ENCODE peak calls at places on chromosomes 1 and 21, in six cellular contexts. H is mesendoderm, N is H9, K is IMR-90, M is H1, O is mesenchymal stem cell. A is an unnamed sample.

GRCh38 chr1:229893762-229894444 is 173.1 kb upstream of the GALNT2 start:
- DNase-seq in H (no peak), N (no peak), K (no peak), M (no peak), O (no peak), A (no peak)

GRCh38 chr1:155040358-155041093 is 6.9 kb downstream of the DCST1 start:
- DNase-seq in H (no peak), N (no peak), K (no peak), M (no peak), O (no peak), A (no peak)

GRCh38 chr1:76425843-76426145 is 351.2 kb downstream of the ST6GALNAC3 start:
- DNase-seq in H (no peak), N (no peak), K (peak; percentile 88), M (no peak), O (peak; percentile 45), A (no peak)

GRCh38 chr1:60427194-60427593 is 353.6 kb upstream of the C1orf87 start:
- DNase-seq in H (peak; percentile 10), N (no peak), K (no peak), M (no peak), O (no peak), A (no peak)

GRCh38 chr1:157948547-157949152 is 44.8 kb upstream of the KIRREL1 start:
- DNase-seq in H (peak; percentile 88), N (peak; percentile 78), K (peak; percentile 42), M (no peak), O (peak; percentile 20), A (peak; percentile 46)

GRCh38 chr1:21237386-21238088 is 52.7 kb downstream of the ECE1 start:
- DNase-seq in H (no peak), N (no peak), K (no peak), M (no peak), O (no peak), A (no peak)

GRCh38 chr1:66599346-66599745 is 65.4 kb downstream of the SGIP1 start:
- DNase-seq in H (no peak), N (no peak), K (no peak), M (no peak), O (no peak), A (no peak)

GRCh38 chr1:237070519-237070918 is 28.5 kb downstream of the RYR2 start:
- DNase-seq in H (no peak), N (no peak), K (no peak), M (no peak), O (no peak), A (no peak)

GRCh38 chr1:114152211-114153050 is 1.2 kb downstream of the SYT6 start:
- DNase-seq in H (peak; percentile 43), N (no peak), K (peak; percentile 24), M (peak; percentile 71), O (peak; percentile 29), A (no peak)

GRCh38 chr1:217311766-217312165 is 319.1 kb downstream of the GPATCH2 start:
- DNase-seq in H (peak; percentile 59), N (peak; percentile 38), K (peak; percentile 20), M (no peak), O (no peak), A (no peak)

GRCh38 chr1:112975336-112975735 is 19.3 kb upstream of the SLC16A1 start:
- DNase-seq in H (peak; percentile 25), N (no peak), K (no peak), M (no peak), O (no peak), A (no peak)

GRCh38 chr1:169047074-169047473 is 59.4 kb upstream of the ATP1B1 start:
- DNase-seq in H (no peak), N (no peak), K (no peak), M (no peak), O (no peak), A (no peak)

GRCh38 chr1:151934048-151934493 is 24.8 kb upstream of the THEM4 start:
- DNase-seq in H (peak; percentile 82), N (peak; percentile 49), K (peak; percentile 60), M (no peak), O (peak; percentile 75), A (peak; percentile 32)

GRCh38 chr1:58845947-58846346 is 62.1 kb upstream of the JUN start:
- DNase-seq in H (no peak), N (no peak), K (no peak), M (no peak), O (no peak), A (no peak)

GRCh38 chr1:168920456-168921094 is 185.9 kb upstream of the ATP1B1 start:
- DNase-seq in H (no peak), N (no peak), K (peak; percentile 26), M (no peak), O (peak; percentile 69), A (no peak)

GRCh38 chr21:35120631-35121180 is 71.6 kb upstream of the RUNX1 start:
- DNase-seq in H (peak; percentile 40), N (no peak), K (no peak), M (no peak), O (no peak), A (no peak)

GRCh38 chr1:53348491-53349368 is 20.9 kb upstream of the LRP8 start:
- DNase-seq in H (no peak), N (peak; percentile 27), K (no peak), M (peak; percentile 41), O (no peak), A (no peak)

GRCh38 chr1:230704830-230705229 is 9.1 kb downstream of the AGT start:
- DNase-seq in H (no peak), N (no peak), K (no peak), M (no peak), O (no peak), A (no peak)

GRCh38 chr1:65255088-65256050 is 54.0 kb upstream of the DNAJC6 start:
- DNase-seq in H (peak; percentile 49), N (peak; percentile 43), K (no peak), M (peak; percentile 58), O (peak; percentile 50), A (no peak)

GRCh38 chr1:44707112-44707881 is 23.7 kb downstream of the RNU5D-1 start:
- DNase-seq in H (no peak), N (no peak), K (peak; percentile 94), M (no peak), O (peak; percentile 79), A (no peak)

GRCh38 chr1:2174348-2175054 is 20.1 kb downstream of the FAAP20 start:
- DNase-seq in H (peak; percentile 85), N (peak; percentile 91), K (peak; percentile 54), M (peak; percentile 86), O (peak; percentile 61), A (peak; percentile 54)

GRCh38 chr1:32361308-32361673 is 994 bp downstream of the FAM229A start:
- DNase-seq in H (peak; percentile 20), N (peak; percentile 50), K (no peak), M (no peak), O (no peak), A (no peak)

GRCh38 chr1:28328228-28328648 is 602 bp upstream of the MED18 start:
- DNase-seq in H (no peak), N (no peak), K (no peak), M (no peak), O (no peak), A (no peak)

GRCh38 chr21:31108969-31109368 is 70.7 kb upstream of the KRTAP19-8 start:
- DNase-seq in H (peak; percentile 73), N (no peak), K (peak; percentile 20), M (no peak), O (peak; percentile 57), A (no peak)

GRCh38 chr1:109655624-109656519 is at the start of gene GSTM4:
- DNase-seq in H (peak; percentile 85), N (peak; percentile 89), K (peak; percentile 61), M (peak; percentile 86), O (peak; percentile 90), A (peak; percentile 68)

DNA sequence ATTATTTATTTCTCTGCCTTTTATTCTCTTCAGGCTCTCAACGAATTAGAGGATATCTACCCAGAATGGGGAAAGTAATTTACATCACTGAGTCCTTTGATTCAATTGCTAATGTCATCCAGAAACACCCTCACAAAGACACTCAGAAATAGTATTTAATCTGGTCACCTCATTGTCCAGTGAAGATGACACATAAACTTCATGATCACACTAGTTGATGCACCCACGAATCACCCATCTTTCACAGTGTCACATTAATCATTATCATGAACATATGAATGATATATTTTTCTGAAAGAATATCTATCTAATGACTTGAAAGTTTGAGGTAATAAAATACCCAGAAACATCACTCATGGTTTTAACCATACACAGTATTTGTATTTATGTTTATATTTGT is 868.5 kb downstream of the BRINP3 start:
- DNase-seq in H (no peak), N (no peak), K (no peak), M (no peak), O (no peak), A (no peak)
- H3K27ac ChIP-seq in H (no peak overlapping the region), N (no peak overlapping the region), K (no peak overlapping the region), M (no peak overlapping the region), O (no peak overlapping the region), A (no peak overlapping the region)

DNA sequence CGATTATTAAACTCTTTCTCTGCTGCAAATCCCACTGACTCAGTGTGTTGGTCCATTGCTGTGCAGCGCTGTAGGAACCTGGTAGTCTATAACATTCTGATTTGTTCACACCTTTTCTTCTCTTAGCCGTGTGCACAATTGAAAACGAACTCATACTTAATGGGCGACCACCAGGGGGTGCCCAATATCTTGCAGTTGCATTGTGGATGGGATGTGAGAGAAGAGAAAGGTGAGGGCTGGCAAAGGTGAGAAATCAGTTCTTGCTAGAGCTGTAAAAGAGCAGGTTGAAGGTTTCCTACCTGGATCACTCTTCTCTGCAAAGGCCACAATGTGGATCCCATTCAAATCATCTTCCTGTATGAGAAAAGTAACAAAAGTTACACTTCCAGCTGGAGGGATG is 51.0 kb downstream of the CASQ2 start:
- DNase-seq in H (peak; percentile 74), N (peak; percentile 69), K (peak; percentile 15), M (peak; percentile 81), O (peak; percentile 51), A (no peak)
- H2BK5ac ChIP-seq in H (no peak overlapping the region), N (no peak overlapping the region), K (no peak overlapping the region), M (no peak overlapping the region), O (no peak overlapping the region), A (no peak overlapping the region)

GRCh38 chr1:7022058-7022457 is 236.8 kb downstream of the CAMTA1 start:
- DNase-seq in H (peak; percentile 47), N (no peak), K (no peak), M (no peak), O (no peak), A (no peak)
- H2BK15ac ChIP-seq in H (no peak overlapping the region), N (no peak overlapping the region), K (no peak overlapping the region), M (no peak overlapping the region), O (no peak overlapping the region), A (no peak overlapping the region)

GRCh38 chr1:67939942-67940341 is 106.7 kb upstream of the GNG12 start:
- DNase-seq in H (no peak), N (no peak), K (no peak), M (no peak), O (no peak), A (no peak)
- H3K27ac ChIP-seq in H (no peak overlapping the region), N (no peak overlapping the region), K (no peak overlapping the region), M (no peak overlapping the region), O (no peak overlapping the region), A (no peak overlapping the region)

GRCh38 chr1:17566892-17567291 is 27.4 kb downstream of the ARHGEF10L start:
- DNase-seq in H (no peak), N (no peak), K (no peak), M (no peak), O (no peak), A (no peak)

GRCh38 chr1:17570228-17570627 is 30.7 kb downstream of the ARHGEF10L start:
- DNase-seq in H (no peak), N (no peak), K (no peak), M (no peak), O (no peak), A (no peak)

GRCh38 chr1:17567582-17567981 is 28.1 kb downstream of the ARHGEF10L start:
- DNase-seq in H (no peak), N (no peak), K (peak; percentile 64), M (no peak), O (no peak), A (no peak)

GRCh38 chr1:17568014-17568413 is 28.5 kb downstream of the ARHGEF10L start:
- DNase-seq in H (no peak), N (no peak), K (no peak), M (no peak), O (no peak), A (no peak)

GRCh38 chr1:17569200-17570139 is 30.0 kb downstream of the ARHGEF10L start:
- DNase-seq in H (peak; percentile 74), N (no peak), K (peak; percentile 84), M (no peak), O (peak; percentile 86), A (no peak)
- H2BK5ac ChIP-seq in H (no peak overlapping the region), N (no peak overlapping the region), K (peak overlapping the region; percentile 22), M (peak overlapping the region; percentile 87), O (no peak overlapping the region), A (peak overlapping the region; percentile 76)